ENCODE peak calls at places on chromosomes 3 and 15, in six cellular contexts. S is lung; Z is amniotic epithelial cell; K is NCI-H2081; D is stimulated activated CD8-positive, alpha-beta memory T cell treated with anti-CD3 and anti-CD28 coated beads, Interleukin-7, amount 100 ng/mL, for 1 hour; C is NCI-H460. H is an unnamed sample.

GRCh38 chr3:56075089-56075488 is 393.2 kb downstream of the ERC2 start:
- DNase-seq in S (no peak), Z (no peak), K (no peak), D (no peak), C (no peak), H (no peak)

GRCh38 chr3:106029941-106030619 is 161.3 kb upstream of the CBLB start:
- DNase-seq in S (no peak), Z (peak), K (no peak), D (no peak), C (peak), H (no peak)

GRCh38 chr3:45612138-45612537 is 17.6 kb downstream of the LIMD1 start:
- DNase-seq in S (no peak), Z (no peak), K (no peak), D (no peak), C (no peak), H (no peak)

GRCh38 chr15:51982013-51982769 is 10.6 kb upstream of the LEO1 start:
- DNase-seq in S (no peak), Z (peak), K (peak), D (peak), C (peak), H (no peak)

GRCh38 chr3:56123487-56123886 is 344.8 kb downstream of the ERC2 start:
- DNase-seq in S (no peak), Z (no peak), K (no peak), D (no peak), C (no peak), H (no peak)

GRCh38 chr3:53616330-53616729 is 121.9 kb downstream of the CACNA1D start:
- DNase-seq in S (no peak), Z (no peak), K (no peak), D (no peak), C (no peak), H (no peak)

GRCh38 chr3:72597756-72598195 is 250.5 kb downstream of the SHQ1 start:
- DNase-seq in S (no peak), Z (peak), K (peak), D (no peak), C (no peak), H (no peak)

GRCh38 chr15:84947947-84948830 is 33.5 kb upstream of the PDE8A start:
- DNase-seq in S (no peak), Z (peak), K (no peak), D (no peak), C (no peak), H (no peak)

GRCh38 chr3:47854720-47855455 is 52.0 kb downstream of the DHX30 start:
- DNase-seq in S (no peak), Z (no peak), K (no peak), D (no peak), C (no peak), H (no peak)

GRCh38 chr3:177514341-177515193 is 317.3 kb upstream of the TBL1XR1 start:
- DNase-seq in S (no peak), Z (no peak), K (no peak), D (no peak), C (no peak), H (no peak)

GRCh38 chr3:185353823-185354614 is 8.9 kb upstream of the MAP3K13 start:
- DNase-seq in S (peak), Z (peak), K (peak), D (peak), C (peak), H (peak)

GRCh38 chr3:135918600-135918999 is 46.9 kb upstream of the PPP2R3A start:
- DNase-seq in S (no peak), Z (peak), K (no peak), D (no peak), C (peak), H (no peak)

GRCh38 chr15:73142802-73143762 is 90.8 kb downstream of the NEO1 start:
- DNase-seq in S (no peak), Z (no peak), K (no peak), D (no peak), C (no peak), H (no peak)

GRCh38 chr3:130759692-130760338 is 13.2 kb upstream of the PIK3R4 start:
- DNase-seq in S (peak), Z (peak), K (peak), D (no peak), C (peak), H (no peak)

GRCh38 chr15:101081900-101082299 is 162.7 kb downstream of the LRRK1 start:
- DNase-seq in S (no peak), Z (no peak), K (no peak), D (no peak), C (no peak), H (no peak)

GRCh38 chr15:29064290-29064689 is 178.5 kb downstream of the APBA2 start:
- DNase-seq in S (no peak), Z (no peak), K (no peak), D (no peak), C (no peak), H (no peak)

GRCh38 chr15:101426761-101427333 is 62.7 kb downstream of the PCSK6 start:
- DNase-seq in S (no peak), Z (no peak), K (no peak), D (no peak), C (no peak), H (no peak)

H was measured in activated T-helper 1 cell treated with anti-CD3 and anti-CD28 coated beads, Interleukin-2, amount 50 U/mL, for 16 hours.